ENCODE peak calls at places on chromosome 7, in four cellular contexts. R is H1, M is H9, S is IMR-90. T is an unnamed sample. For H3K4me1, the result is how much of the 10 kb centered on the place peaks cover.

GRCh38 chr7:156764016-156764669 is 123.6 kb downstream of the RNF32 start:
- DNase-seq in R (no peak), M (peak), S (peak), T (peak)

GRCh38 chr7:149859881-149860280 is 13.9 kb upstream of the ATP6V0E2 start:
- DNase-seq in R (no peak), M (no peak), S (no peak), T (no peak)

GRCh38 chr7:24284699-24285506 is 913 bp downstream of the NPY start:
- DNase-seq in R (no peak), M (peak), S (no peak), T (peak)

GRCh38 chr7:121797283-121798037 is 75.5 kb upstream of the PTPRZ1 start:
- DNase-seq in R (no peak), M (no peak), S (no peak), T (peak)

GRCh38 chr7:157997991-157998505 is 589.6 kb downstream of the PTPRN2 start:
- DNase-seq in R (no peak), M (no peak), S (no peak), T (no peak)

GRCh38 chr7:88614736-88615135 is 144.8 kb upstream of the ZNF804B start:
- DNase-seq in R (no peak), M (no peak), S (no peak), T (no peak)

GRCh38 chr7:103795787-103796186 is 193.7 kb downstream of the RELN start:
- DNase-seq in R (no peak), M (no peak), S (no peak), T (no peak)

GRCh38 chr7:116511552-116512523 is 12.3 kb downstream of the CAV2 start:
- DNase-seq in R (no peak), M (no peak), S (peak), T (no peak)

GRCh38 chr7:4261038-4261960 is 420.8 kb upstream of the FOXK1 start:
- DNase-seq in R (no peak), M (no peak), S (no peak), T (no peak)

GRCh38 chr7:147563669-147564068 is 1026.9 kb upstream of the C7orf33 start:
- DNase-seq in R (no peak), M (no peak), S (no peak), T (no peak)

GRCh38 chr7:149302865-149303264 is 40.9 kb downstream of the ZNF783 start:
- DNase-seq in R (no peak), M (no peak), S (no peak), T (no peak)

GRCh38 chr7:98802088-98802780 is 67.6 kb downstream of the TMEM130 start:
- DNase-seq in R (no peak), M (peak), S (peak), T (peak)

GRCh38 chr7:16084370-16084769 is 337.0 kb downstream of the CRPPA start:
- DNase-seq in R (no peak), M (no peak), S (peak), T (no peak)

GRCh38 chr7:1156782-1157535 is 3.0 kb downstream of the ZFAND2A start:
- DNase-seq in R (no peak), M (no peak), S (peak), T (no peak)

GRCh38 chr7:101915000-101915399 is 97.6 kb downstream of the CUX1 start:
- DNase-seq in R (no peak), M (no peak), S (no peak), T (peak)

GRCh38 chr7:42292991-42293521 is 56.0 kb upstream of the GLI3 start:
- DNase-seq in R (no peak), M (no peak), S (no peak), T (peak)

GRCh38 chr7:134081695-134082094 is 45.4 kb upstream of the LRGUK start:
- DNase-seq in R (no peak), M (no peak), S (no peak), T (no peak)

GRCh38 chr7:45918556-45918955 is 2.5 kb downstream of the IGFBP3 start:
- DNase-seq in R (no peak), M (no peak), S (no peak), T (no peak)

GRCh38 chr7:81507231-81507630 is 262.6 kb downstream of the HGF start:
- DNase-seq in R (no peak), M (no peak), S (no peak), T (no peak)

GRCh38 chr7:157576415-157576814 is 239.6 kb downstream of the DNAJB6 start:
- DNase-seq in R (no peak), M (no peak), S (no peak), T (no peak)

GRCh38 chr7:128406147-128406985 is 3.4 kb downstream of the IMPDH1 start:
- DNase-seq in R (no peak), M (peak), S (no peak), T (peak)

GRCh38 chr7:130367088-130367755 is 13.1 kb upstream of the CPA1 start:
- DNase-seq in R (no peak), M (no peak), S (no peak), T (no peak)

GRCh38 chr7:86559096-86559495 is 84.6 kb upstream of the GRM3 start:
- DNase-seq in R (no peak), M (no peak), S (no peak), T (no peak)

GRCh38 chr7:118185163-118185860 is 1.3 kb downstream of the LSM8 start:
- DNase-seq in R (no peak), M (no peak), S (peak), T (peak)

GRCh38 chr7:121504478-121504877 is 108.4 kb upstream of the FAM3C start:
- DNase-seq in R (no peak), M (peak), S (peak), T (peak)

GRCh38 chr7:39615350-39615975 is 7.9 kb upstream of the RALA start:
- DNase-seq in R (no peak), M (no peak), S (no peak), T (no peak)

GRCh38 chr7:65269150-65269856 is 104.4 kb upstream of the ZNF92 start:
- DNase-seq in R (peak), M (peak), S (peak), T (peak)

GRCh38 chr7:130891254-130892094 is 157.5 kb upstream of the KLF14 start:
- DNase-seq in R (no peak), M (no peak), S (peak), T (no peak)

GRCh38 chr7:158702944-158703343 is 1.7 kb downstream of the NCAPG2 start:
- DNase-seq in R (no peak), M (no peak), S (no peak), T (no peak)

GRCh38 chr7:128031901-128032604 is 816 bp upstream of the LRRC4 start:
- DNase-seq in R (no peak), M (peak), S (peak), T (peak)

GRCh38 chr7:105874055-105874454 is 2.3 kb downstream of the ATXN7L1 start:
- DNase-seq in R (no peak), M (no peak), S (no peak), T (no peak)

GRCh38 chr7:1053002-1053411 is 8.7 kb downstream of the GPR146 start:
- DNase-seq in R (no peak), M (peak), S (no peak), T (peak)

GRCh38 chr7:95718556-95719410 is 53.6 kb upstream of the DYNC1I1 start:
- DNase-seq in R (no peak), M (no peak), S (peak), T (no peak)

GRCh38 chr7:140866926-140867325 is 57.8 kb downstream of the BRAF start:
- DNase-seq in R (no peak), M (no peak), S (no peak), T (no peak)
- H4K5ac ChIP-seq in R (no peak), M (no peak), S (no peak), T (no peak)

GRCh38 chr7:55249332-55249731 is 115.8 kb upstream of the LANCL2 start:
- DNase-seq in R (no peak), M (no peak), S (no peak), T (peak)
- H3K4me1 ChIP-seq in R (under half), M (under half), S (under half), T (under half)

GRCh38 chr7:140033036-140033435 is 29.7 kb downstream of the PARP12 start:
- DNase-seq in R (no peak), M (no peak), S (peak), T (no peak)
- H4K5ac ChIP-seq in R (no peak), M (no peak), S (no peak), T (no peak)

GRCh38 chr7:155648752-155649339 is 4.4 kb downstream of the RBM33 start:
- DNase-seq in R (no peak), M (no peak), S (no peak), T (no peak)
- H3K4me1 ChIP-seq in R (under half), M (under half), S (under half), T (under half)

GRCh38 chr7:74449144-74449543 is 4.6 kb upstream of the GTF2IRD1 start:
- DNase-seq in R (no peak), M (no peak), S (no peak), T (no peak)
- H4K5ac ChIP-seq in R (no peak), M (no peak), S (no peak), T (no peak)

GRCh38 chr7:7719235-7719634 is 828 bp upstream of the RPA3 start:
- DNase-seq in R (no peak), M (no peak), S (peak), T (no peak)
- H3K4me1 ChIP-seq in R (under half), M (under half), S (under half), T (under half)

T was measured in mesendoderm.